ENCODE peak calls at places on chromosomes 16 and 17, in four cellular contexts. One of them, this sample, is unnamed.

GRCh38 chr17:49557204-49558024 is 18.3 kb upstream of the NXPH3 start:
- DNase-seq in H9: peak
- DNase-seq in IMR-90: peak
- DNase-seq in H1: peak
- DNase-seq in this sample: peak

GRCh38 chr17:46057366-46057765 is 58.3 kb downstream of the STH start:
- DNase-seq in IMR-90: no peak
- DNase-seq in H1: no peak
- DNase-seq in H9: no peak
- DNase-seq in this sample: no peak

GRCh38 chr17:29569245-29569950 is 897 bp downstream of the TP53I13 start:
- DNase-seq in IMR-90: peak
- DNase-seq in H9: no peak
- DNase-seq in H1: no peak
- DNase-seq in this sample: peak

GRCh38 chr16:21101631-21102420 is 48.8 kb downstream of the DNAH3 start:
- DNase-seq in IMR-90: peak
- DNase-seq in H9: peak
- DNase-seq in H1: no peak
- DNase-seq in this sample: peak

GRCh38 chr16:80158766-80159165 is 382.0 kb upstream of the DYNLRB2 start:
- DNase-seq in IMR-90: peak
- DNase-seq in H9: no peak
- DNase-seq in H1: no peak
- DNase-seq in this sample: no peak

GRCh38 chr16:2019919-2020831 is 590 bp downstream of the NPW start:
- DNase-seq in H9: no peak
- DNase-seq in H1: peak
- DNase-seq in IMR-90: no peak
- DNase-seq in this sample: no peak

GRCh38 chr16:28546626-28547025 is 7.1 kb upstream of the SGF29 start:
- DNase-seq in IMR-90: no peak
- DNase-seq in H9: no peak
- DNase-seq in H1: no peak
- DNase-seq in this sample: no peak

GRCh38 chr16:70777496-70777895 is 23.5 kb downstream of the VAC14 start:
- DNase-seq in H1: no peak
- DNase-seq in H9: no peak
- DNase-seq in IMR-90: no peak
- DNase-seq in this sample: no peak

GRCh38 chr17:37792787-37793186 is 47.9 kb upstream of the HNF1B start:
- DNase-seq in IMR-90: peak
- DNase-seq in H9: no peak
- DNase-seq in H1: no peak
- DNase-seq in this sample: no peak

GRCh38 chr17:51650202-51650601 is 389.9 kb downstream of the UTP18 start:
- DNase-seq in H1: no peak
- DNase-seq in IMR-90: no peak
- DNase-seq in H9: no peak
- DNase-seq in this sample: no peak

GRCh38 chr17:57906910-57907309 is 48.3 kb downstream of the CUEDC1 start:
- DNase-seq in H9: peak
- DNase-seq in IMR-90: no peak
- DNase-seq in H1: no peak
- DNase-seq in this sample: peak

GRCh38 chr16:57764006-57764340 is 28.4 kb downstream of the KATNB1 start:
- DNase-seq in IMR-90: no peak
- DNase-seq in H1: no peak
- DNase-seq in H9: no peak
- DNase-seq in this sample: no peak

GRCh38 chr16:83581994-83582747 is 225.6 kb upstream of the HSBP1 start:
- DNase-seq in H1: no peak
- DNase-seq in IMR-90: no peak
- DNase-seq in H9: no peak
- DNase-seq in this sample: no peak

GRCh38 chr16:66541388-66542360 is 8.2 kb downstream of the TK2 start:
- DNase-seq in H9: no peak
- DNase-seq in H1: no peak
- DNase-seq in IMR-90: no peak
- DNase-seq in this sample: no peak

GRCh38 chr17:82819015-82819414 is 20.8 kb downstream of the ZNF750 start:
- DNase-seq in IMR-90: no peak
- DNase-seq in H9: no peak
- DNase-seq in H1: no peak
- DNase-seq in this sample: no peak

GRCh38 chr17:73309727-73310555 is 1.9 kb downstream of the CDC42EP4 start:
- DNase-seq in H1: peak
- DNase-seq in H9: no peak
- DNase-seq in IMR-90: no peak
- DNase-seq in this sample: no peak

GRCh38 chr16:51164167-51164566 is 13.1 kb upstream of the SALL1 start:
- DNase-seq in H9: no peak
- DNase-seq in IMR-90: peak
- DNase-seq in H1: no peak
- DNase-seq in this sample: no peak

GRCh38 chr17:10021239-10021638 is 116.2 kb upstream of the RCVRN start:
- DNase-seq in H1: no peak
- DNase-seq in IMR-90: peak
- DNase-seq in H9: no peak
- DNase-seq in this sample: no peak

GRCh38 chr16:31351937-31352315 is 3.0 kb upstream of the ITGAX start:
- DNase-seq in H9: no peak
- DNase-seq in H1: no peak
- DNase-seq in IMR-90: no peak
- DNase-seq in this sample: no peak

GRCh38 chr16:12067714-12068401 is 91.3 kb downstream of the SNX29 start:
- DNase-seq in H1: peak
- DNase-seq in IMR-90: peak
- DNase-seq in H9: peak
- DNase-seq in this sample: peak

GRCh38 chr17:38967290-38967738 is at the start of gene FBXO47:
- DNase-seq in IMR-90: peak
- DNase-seq in H9: peak
- DNase-seq in H1: peak
- DNase-seq in this sample: peak

GRCh38 chr16:23434380-23434779 is 18.6 kb downstream of the COG7 start:
- DNase-seq in IMR-90: peak
- DNase-seq in H9: no peak
- DNase-seq in H1: no peak
- DNase-seq in this sample: peak

GRCh38 chr16:78115659-78116058 is 16.2 kb downstream of the WWOX start:
- DNase-seq in IMR-90: no peak
- DNase-seq in H9: no peak
- DNase-seq in H1: no peak
- DNase-seq in this sample: no peak

GRCh38 chr17:43564080-43564594 is 18.0 kb upstream of the ETV4 start:
- DNase-seq in IMR-90: no peak
- DNase-seq in H9: no peak
- DNase-seq in H1: no peak
- DNase-seq in this sample: no peak

GRCh38 chr16:70746040-70746707 is 54.8 kb downstream of the VAC14 start:
- DNase-seq in H9: no peak
- DNase-seq in IMR-90: peak
- DNase-seq in H1: no peak
- DNase-seq in this sample: no peak

GRCh38 chr16:57648590-57649442 is 19.3 kb upstream of the ADGRG3 start:
- DNase-seq in H9: peak
- DNase-seq in H1: peak
- DNase-seq in IMR-90: peak
- DNase-seq in this sample: peak

GRCh38 chr16:75820672-75821071 is 94.4 kb upstream of the CPHXL start:
- DNase-seq in IMR-90: no peak
- DNase-seq in H1: no peak
- DNase-seq in H9: peak
- DNase-seq in this sample: peak

GRCh38 chr16:83530293-83530692 is 277.5 kb upstream of the HSBP1 start:
- DNase-seq in H9: no peak
- DNase-seq in H1: no peak
- DNase-seq in IMR-90: peak
- DNase-seq in this sample: no peak

DNA sequence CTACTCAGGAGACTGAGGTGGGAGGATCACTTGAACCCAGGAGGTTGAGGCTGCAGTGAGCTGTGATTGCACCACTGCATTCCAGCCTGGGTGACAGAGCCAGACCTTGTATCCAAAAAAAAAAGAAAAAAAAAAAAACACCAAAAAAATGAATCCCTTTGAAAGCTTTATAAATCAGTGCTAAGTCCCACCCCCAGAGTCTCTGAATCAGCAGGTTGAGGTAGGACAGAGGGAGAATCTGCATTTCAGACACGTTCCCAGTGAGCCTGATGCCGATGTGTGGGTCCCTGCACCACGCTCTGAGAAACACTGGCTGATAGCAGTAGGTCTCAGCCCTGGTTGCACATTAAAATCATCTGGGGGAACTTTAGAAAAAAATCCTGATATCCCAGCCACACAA is 27.1 kb upstream of the GPRC5B start:
- DNase-seq in IMR-90: no peak
- DNase-seq in H1: no peak
- DNase-seq in H9: no peak
- DNase-seq in this sample: no peak
- H3K56ac ChIP-seq in IMR-90: no peak
- H3K56ac ChIP-seq in H1: no peak
- H3K56ac ChIP-seq in H9: no peak
- H3K56ac ChIP-seq in this sample: no peak

DNA sequence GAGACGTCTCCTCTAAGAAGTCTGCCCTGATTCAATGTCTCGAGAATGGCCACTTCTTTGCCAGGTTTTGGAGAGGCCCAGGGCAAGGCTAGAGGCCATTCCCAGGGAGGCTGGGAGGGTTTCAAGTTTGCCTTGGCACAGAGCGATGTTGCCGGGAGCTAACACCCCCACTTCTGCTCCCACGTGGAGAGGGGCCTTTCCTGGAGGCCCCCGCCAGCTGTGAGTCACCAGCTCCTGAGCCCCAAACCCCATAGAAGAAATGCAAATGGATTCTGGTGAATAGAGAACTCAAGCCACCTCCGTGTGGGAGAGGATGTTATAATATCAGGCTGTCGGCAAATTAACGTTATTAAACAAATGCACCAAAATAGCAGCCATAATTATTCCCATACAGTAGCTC is 62.2 kb downstream of the CACNG5 start:
- DNase-seq in H1: no peak
- DNase-seq in IMR-90: no peak
- DNase-seq in H9: no peak
- DNase-seq in this sample: no peak
- H3K18ac ChIP-seq in H1: no peak
- H3K18ac ChIP-seq in IMR-90: no peak
- H3K18ac ChIP-seq in H9: no peak
- H3K18ac ChIP-seq in this sample: no peak

GRCh38 chr16:4011940-4012629 is 104.2 kb downstream of the ADCY9 start:
- DNase-seq in IMR-90: no peak
- DNase-seq in H9: no peak
- DNase-seq in H1: no peak
- DNase-seq in this sample: no peak
- H3K9ac ChIP-seq in IMR-90: no peak
- H3K9ac ChIP-seq in H9: no peak
- H3K9ac ChIP-seq in H1: no peak
- H3K9ac ChIP-seq in this sample: no peak

GRCh38 chr16:3965306-3965705 is 84.8 kb upstream of the CREBBP start:
- DNase-seq in H9: no peak
- DNase-seq in H1: no peak
- DNase-seq in IMR-90: no peak
- DNase-seq in this sample: no peak
- H3K56ac ChIP-seq in H9: no peak
- H3K56ac ChIP-seq in H1: no peak
- H3K56ac ChIP-seq in IMR-90: no peak
- H3K56ac ChIP-seq in this sample: no peak

DNA sequence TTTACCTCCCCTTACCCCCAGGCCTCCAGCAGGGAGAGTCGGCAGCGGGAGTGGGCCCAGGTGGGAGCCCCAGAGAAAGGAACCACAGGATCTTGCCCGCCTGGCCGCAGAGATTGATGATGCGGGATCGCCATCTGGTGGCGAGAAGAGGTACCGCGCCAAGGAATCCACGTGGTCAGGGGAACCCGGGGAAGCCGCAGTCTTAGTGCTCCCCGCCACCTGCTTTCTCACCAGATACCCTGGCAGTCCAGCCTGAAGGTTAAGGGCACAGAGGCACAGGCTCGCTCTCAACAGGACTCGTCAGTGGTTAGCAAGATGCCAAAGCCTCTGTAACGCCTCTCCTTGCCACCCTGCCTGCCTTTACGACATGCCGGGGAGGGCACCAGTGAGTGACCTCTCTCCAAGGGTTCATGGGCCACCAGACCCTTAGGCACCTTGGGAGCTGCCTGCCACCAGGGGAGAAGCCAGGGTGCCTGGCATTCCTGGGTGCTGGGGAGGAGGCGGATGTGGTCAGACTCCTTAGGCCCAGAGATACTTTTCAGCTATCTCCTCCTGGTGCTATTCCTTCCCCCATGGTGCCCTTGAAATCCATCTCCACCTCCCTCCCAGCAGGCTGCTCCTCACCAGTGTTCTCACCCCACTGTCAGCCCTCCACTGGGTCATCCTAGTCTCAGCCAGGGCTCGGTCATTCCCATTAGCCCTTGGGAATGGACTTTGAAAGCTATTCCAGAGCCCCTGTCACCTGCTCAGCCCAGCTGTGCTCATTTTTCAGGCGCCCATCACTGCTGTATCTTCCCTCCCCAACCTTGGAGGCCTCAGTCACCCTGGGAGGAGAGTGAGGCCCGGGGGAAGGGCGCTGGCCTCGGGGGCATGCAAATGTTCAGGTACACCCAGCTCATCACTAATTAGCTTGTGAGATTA is 5.4 kb upstream of the RHBDF2 start:
- DNase-seq in IMR-90: peak
- DNase-seq in H9: peak
- DNase-seq in H1: peak
- DNase-seq in this sample: peak
- H3K18ac ChIP-seq in IMR-90: no peak
- H3K18ac ChIP-seq in H9: no peak
- H3K18ac ChIP-seq in H1: no peak
- H3K18ac ChIP-seq in this sample: no peak

GRCh38 chr17:18319604-18320256 is 4.6 kb downstream of the SMCR8 start:
- DNase-seq in H1: no peak
- DNase-seq in H9: peak
- DNase-seq in IMR-90: peak
- DNase-seq in this sample: peak
- H3K9ac ChIP-seq in H1: no peak
- H3K9ac ChIP-seq in H9: no peak
- H3K9ac ChIP-seq in IMR-90: no peak
- H3K9ac ChIP-seq in this sample: peak

DNA sequence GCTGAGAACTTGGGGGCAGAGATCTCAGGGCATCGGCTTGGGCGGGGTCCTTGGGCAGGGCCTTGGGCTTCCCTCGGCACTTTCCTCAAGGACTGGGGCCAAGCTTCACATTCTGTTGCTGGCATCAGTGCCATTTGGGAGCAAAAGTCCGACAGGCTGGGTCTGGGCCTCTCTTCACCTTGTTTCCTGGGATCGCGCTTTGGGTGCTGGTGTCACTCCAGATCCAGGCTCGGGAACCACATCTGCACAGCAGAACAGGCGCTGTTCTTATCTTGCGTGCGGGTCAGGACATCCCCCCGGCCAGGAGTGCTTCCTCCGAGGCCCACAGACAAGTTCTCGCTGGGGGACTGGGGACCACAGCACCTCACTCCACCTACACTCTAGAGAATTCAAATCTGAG is 31.1 kb upstream of the CDH15 start:
- DNase-seq in H1: no peak
- DNase-seq in IMR-90: no peak
- DNase-seq in H9: no peak
- DNase-seq in this sample: no peak
- H3K56ac ChIP-seq in H1: no peak
- H3K56ac ChIP-seq in IMR-90: no peak
- H3K56ac ChIP-seq in H9: no peak
- H3K56ac ChIP-seq in this sample: no peak

This sample was measured in mesendoderm.